ENCODE peak calls at places on chromosome 2, in four cellular contexts. One of them, this sample, is unnamed.

GRCh38 chr2:2873450-2873811 is 504.2 kb downstream of the EIPR1 start:
- DNase-seq in AG10803: no peak
- DNase-seq in GM12864: no peak
- DNase-seq in epithelial cell of esophagus: no peak
- DNase-seq in this sample: no peak

GRCh38 chr2:232276084-232276738 is 102.3 kb upstream of the ALPP start:
- DNase-seq in AG10803: no peak
- DNase-seq in epithelial cell of esophagus: peak
- DNase-seq in GM12864: peak
- DNase-seq in this sample: no peak

GRCh38 chr2:101999122-101999789 is 7.5 kb downstream of the IL1R2 start:
- DNase-seq in epithelial cell of esophagus: peak
- DNase-seq in GM12864: no peak
- DNase-seq in AG10803: no peak
- DNase-seq in this sample: peak

GRCh38 chr2:10946394-10946793 is 34.7 kb downstream of the KCNF1 start:
- DNase-seq in AG10803: no peak
- DNase-seq in epithelial cell of esophagus: no peak
- DNase-seq in GM12864: no peak
- DNase-seq in this sample: no peak

GRCh38 chr2:230602562-230603230 is 109.9 kb upstream of the CAB39 start:
- DNase-seq in epithelial cell of esophagus: no peak
- DNase-seq in GM12864: peak
- DNase-seq in AG10803: no peak
- DNase-seq in this sample: no peak

GRCh38 chr2:7931808-7932207 is 750.0 kb upstream of the ID2 start:
- DNase-seq in AG10803: no peak
- DNase-seq in GM12864: no peak
- DNase-seq in epithelial cell of esophagus: no peak
- DNase-seq in this sample: no peak

GRCh38 chr2:193506035-193506434 is 1311.3 kb upstream of the TMEFF2 start:
- DNase-seq in GM12864: no peak
- DNase-seq in AG10803: no peak
- DNase-seq in epithelial cell of esophagus: no peak
- DNase-seq in this sample: no peak

GRCh38 chr2:66495788-66496640 is 61.1 kb downstream of the MEIS1 start:
- DNase-seq in epithelial cell of esophagus: peak
- DNase-seq in AG10803: peak
- DNase-seq in GM12864: no peak
- DNase-seq in this sample: peak

GRCh38 chr2:190791347-190791982 is 89.2 kb upstream of the GLS start:
- DNase-seq in GM12864: no peak
- DNase-seq in epithelial cell of esophagus: peak
- DNase-seq in AG10803: peak
- DNase-seq in this sample: peak

GRCh38 chr2:158006961-158007664 is 94.6 kb upstream of the UPP2 start:
- DNase-seq in GM12864: no peak
- DNase-seq in epithelial cell of esophagus: no peak
- DNase-seq in AG10803: no peak
- DNase-seq in this sample: no peak

GRCh38 chr2:100011272-100011711 is 131.1 kb downstream of the AFF3 start:
- DNase-seq in AG10803: peak
- DNase-seq in epithelial cell of esophagus: no peak
- DNase-seq in GM12864: no peak
- DNase-seq in this sample: peak

GRCh38 chr2:68653538-68653982 is 10.2 kb downstream of the PROKR1 start:
- DNase-seq in epithelial cell of esophagus: peak
- DNase-seq in GM12864: no peak
- DNase-seq in AG10803: no peak
- DNase-seq in this sample: peak

GRCh38 chr2:35462226-35462983 is 893.2 kb upstream of the CRIM1 start:
- DNase-seq in epithelial cell of esophagus: no peak
- DNase-seq in GM12864: no peak
- DNase-seq in AG10803: peak
- DNase-seq in this sample: peak

GRCh38 chr2:71460595-71461303 is 7.4 kb downstream of the DYSF start:
- DNase-seq in GM12864: no peak
- DNase-seq in epithelial cell of esophagus: no peak
- DNase-seq in AG10803: peak
- DNase-seq in this sample: peak

GRCh38 chr2:17879137-17879912 is 858 bp downstream of the KCNS3 start:
- DNase-seq in epithelial cell of esophagus: peak
- DNase-seq in AG10803: peak
- DNase-seq in GM12864: no peak
- DNase-seq in this sample: peak

GRCh38 chr2:85994421-85994777 is 105.6 kb upstream of the ST3GAL5 start:
- DNase-seq in GM12864: no peak
- DNase-seq in epithelial cell of esophagus: no peak
- DNase-seq in AG10803: no peak
- DNase-seq in this sample: no peak

GRCh38 chr2:70714141-70714905 is 53.7 kb downstream of the ADD2 start:
- DNase-seq in epithelial cell of esophagus: no peak
- DNase-seq in GM12864: no peak
- DNase-seq in AG10803: no peak
- DNase-seq in this sample: no peak

GRCh38 chr2:144702051-144702450 is 182.1 kb upstream of the ZEB2 start:
- DNase-seq in GM12864: no peak
- DNase-seq in AG10803: no peak
- DNase-seq in epithelial cell of esophagus: no peak
- DNase-seq in this sample: no peak

GRCh38 chr2:191846787-191847620 is at the start of gene CAVIN2:
- DNase-seq in GM12864: no peak
- DNase-seq in epithelial cell of esophagus: peak
- DNase-seq in AG10803: peak
- DNase-seq in this sample: peak

GRCh38 chr2:72613931-72614330 is 211.9 kb downstream of the EXOC6B start:
- DNase-seq in GM12864: no peak
- DNase-seq in epithelial cell of esophagus: no peak
- DNase-seq in AG10803: no peak
- DNase-seq in this sample: no peak

GRCh38 chr2:72173640-72174321 is 26.1 kb upstream of the CYP26B1 start:
- DNase-seq in epithelial cell of esophagus: no peak
- DNase-seq in AG10803: peak
- DNase-seq in GM12864: no peak
- DNase-seq in this sample: peak

DNA sequence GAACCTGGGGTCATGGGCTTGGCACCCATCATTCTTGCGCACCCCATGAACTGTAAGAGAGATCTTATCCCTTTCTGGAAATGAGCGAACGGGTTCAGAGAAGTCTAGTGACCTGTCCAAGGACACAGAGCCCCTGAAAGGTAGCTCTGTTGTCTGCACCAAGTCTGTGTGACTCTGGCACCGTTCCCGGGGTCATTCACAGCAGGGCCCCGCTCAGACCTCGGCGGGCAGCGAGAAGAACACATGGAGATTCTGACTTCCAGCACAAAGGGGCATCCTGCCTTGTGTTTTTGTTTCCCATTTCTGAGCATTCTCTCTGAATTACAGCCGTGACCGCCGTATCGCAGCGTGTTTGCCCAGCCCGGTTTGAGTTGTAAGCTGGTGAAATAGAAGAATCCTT is 231.7 kb downstream of the KLHL29 start:
- DNase-seq in AG10803: no peak
- DNase-seq in epithelial cell of esophagus: no peak
- DNase-seq in GM12864: no peak
- DNase-seq in this sample: no peak
- TF ChIP-seq CTCF in AG10803: no peak
- TF ChIP-seq CTCF in epithelial cell of esophagus: no peak
- TF ChIP-seq CTCF in GM12864: no peak
- TF ChIP-seq CTCF in this sample: no peak

GRCh38 chr2:237864030-237864931 is 4.9 kb downstream of the RAMP1 start:
- DNase-seq in AG10803: no peak
- DNase-seq in GM12864: no peak
- DNase-seq in epithelial cell of esophagus: no peak
- DNase-seq in this sample: no peak
- TF ChIP-seq CTCF in AG10803: no peak
- TF ChIP-seq CTCF in GM12864: no peak
- TF ChIP-seq CTCF in epithelial cell of esophagus: no peak
- TF ChIP-seq CTCF in this sample: no peak

DNA sequence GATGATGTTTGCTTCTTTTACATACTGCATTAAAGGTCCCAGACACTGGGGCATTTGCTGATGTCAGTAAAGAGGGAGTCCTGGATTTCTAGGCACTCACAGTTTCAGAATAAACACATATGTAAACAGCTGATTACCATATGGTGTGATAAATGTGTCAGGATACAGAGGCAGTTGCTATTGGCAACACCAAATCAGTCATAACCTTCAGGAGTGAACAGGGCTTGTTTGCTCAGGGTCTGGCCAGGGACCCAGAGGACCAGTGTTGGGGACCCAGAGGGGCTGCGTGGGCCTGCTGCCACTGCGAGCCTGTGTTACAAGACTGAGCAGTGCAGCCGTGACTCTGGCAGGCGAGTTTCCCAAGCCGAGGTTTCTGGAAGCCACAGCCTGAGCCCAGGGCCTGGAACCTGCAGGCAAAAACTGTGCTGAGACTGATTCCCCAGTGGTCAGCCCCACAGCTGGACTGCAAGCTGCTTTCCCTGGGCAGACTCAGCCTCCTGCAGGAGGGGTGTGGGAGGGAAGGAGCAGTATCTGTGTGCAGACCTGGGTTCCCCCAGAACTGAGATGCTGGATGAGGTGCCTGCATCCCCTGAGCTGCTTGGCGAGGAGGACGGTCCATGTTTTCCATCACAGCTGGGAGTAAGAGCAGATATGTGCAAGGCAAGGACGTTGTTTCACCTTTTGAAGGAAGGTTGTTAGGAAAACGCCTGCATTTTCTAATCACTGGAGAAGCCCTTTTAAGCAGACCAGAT is 23.6 kb downstream of the ASAP2 start:
- DNase-seq in AG10803: peak
- DNase-seq in epithelial cell of esophagus: no peak
- DNase-seq in GM12864: no peak
- DNase-seq in this sample: no peak
- TF ChIP-seq CTCF in AG10803: peak
- TF ChIP-seq CTCF in epithelial cell of esophagus: no peak
- TF ChIP-seq CTCF in GM12864: no peak
- TF ChIP-seq CTCF in this sample: peak

GRCh38 chr2:154437104-154437503 is 261.4 kb upstream of the KCNJ3 start:
- DNase-seq in epithelial cell of esophagus: no peak
- DNase-seq in AG10803: no peak
- DNase-seq in GM12864: no peak
- DNase-seq in this sample: no peak

GRCh38 chr2:154443919-154444318 is 254.6 kb upstream of the KCNJ3 start:
- DNase-seq in epithelial cell of esophagus: no peak
- DNase-seq in AG10803: no peak
- DNase-seq in GM12864: no peak
- DNase-seq in this sample: no peak

GRCh38 chr2:154439156-154439555 is 259.3 kb upstream of the KCNJ3 start:
- DNase-seq in AG10803: no peak
- DNase-seq in epithelial cell of esophagus: no peak
- DNase-seq in GM12864: no peak
- DNase-seq in this sample: no peak
- TF ChIP-seq CTCF in AG10803: no peak
- TF ChIP-seq CTCF in epithelial cell of esophagus: peak
- TF ChIP-seq CTCF in GM12864: no peak
- TF ChIP-seq CTCF in this sample: peak

GRCh38 chr2:112834379-112835014 is 2.1 kb downstream of the IL1B start:
- DNase-seq in epithelial cell of esophagus: peak
- DNase-seq in AG10803: no peak
- DNase-seq in GM12864: no peak
- DNase-seq in this sample: peak
- TF ChIP-seq CTCF in epithelial cell of esophagus: no peak
- TF ChIP-seq CTCF in AG10803: no peak
- TF ChIP-seq CTCF in GM12864: no peak
- TF ChIP-seq CTCF in this sample: no peak

GRCh38 chr2:227125506-227125905 is 38.5 kb downstream of the COL4A4 start:
- DNase-seq in AG10803: no peak
- DNase-seq in GM12864: no peak
- DNase-seq in epithelial cell of esophagus: peak
- DNase-seq in this sample: no peak
- TF ChIP-seq CTCF in AG10803: no peak
- TF ChIP-seq CTCF in GM12864: peak
- TF ChIP-seq CTCF in epithelial cell of esophagus: peak
- TF ChIP-seq CTCF in this sample: peak

GRCh38 chr2:186554850-186555785 is 34.7 kb upstream of the ITGAV start:
- DNase-seq in AG10803: no peak
- DNase-seq in epithelial cell of esophagus: peak
- DNase-seq in GM12864: no peak
- DNase-seq in this sample: no peak
- TF ChIP-seq CTCF in AG10803: no peak
- TF ChIP-seq CTCF in epithelial cell of esophagus: no peak
- TF ChIP-seq CTCF in GM12864: no peak
- TF ChIP-seq CTCF in this sample: peak

GRCh38 chr2:90069290-90069894 is 1377.9 kb downstream of the RPIA start:
- DNase-seq in epithelial cell of esophagus: peak
- DNase-seq in GM12864: no peak
- DNase-seq in AG10803: peak
- DNase-seq in this sample: no peak
- TF ChIP-seq CTCF in epithelial cell of esophagus: no peak
- TF ChIP-seq CTCF in GM12864: peak
- TF ChIP-seq CTCF in AG10803: peak
- TF ChIP-seq CTCF in this sample: no peak

GRCh38 chr2:186780701-186781316 is 68.2 kb downstream of the ZSWIM2 start:
- DNase-seq in GM12864: no peak
- DNase-seq in AG10803: peak
- DNase-seq in epithelial cell of esophagus: peak
- DNase-seq in this sample: peak
- TF ChIP-seq CTCF in GM12864: no peak
- TF ChIP-seq CTCF in AG10803: no peak
- TF ChIP-seq CTCF in epithelial cell of esophagus: peak
- TF ChIP-seq CTCF in this sample: peak

GRCh38 chr2:30862054-30862651 is 54.9 kb upstream of the CAPN13 start:
- DNase-seq in epithelial cell of esophagus: peak
- DNase-seq in AG10803: peak
- DNase-seq in GM12864: peak
- DNase-seq in this sample: peak
- TF ChIP-seq CTCF in epithelial cell of esophagus: peak
- TF ChIP-seq CTCF in AG10803: peak
- TF ChIP-seq CTCF in GM12864: peak
- TF ChIP-seq CTCF in this sample: peak